ENCODE peak calls at places on chromosome 22, in five cellular contexts. One of them, this sample, is unnamed.
A peak's percentile ranks its signal among the peaks of the same experiment; 100 is the strongest.

GRCh38 chr22:30459206-30460052 is 12.4 kb downstream of the SEC14L3 start:
- DNase-seq in tibial artery: no peak
- DNase-seq in cardiac muscle cell: peak; percentile 44
- DNase-seq in A549: no peak
- DNase-seq in CD8-positive, alpha-beta T cell: no peak
- DNase-seq in this sample: no peak

GRCh38 chr22:23070418-23071162 is at the start of gene GNAZ:
- DNase-seq in tibial artery: peak; percentile 65
- DNase-seq in cardiac muscle cell: no peak
- DNase-seq in A549: no peak
- DNase-seq in CD8-positive, alpha-beta T cell: peak; percentile 14
- DNase-seq in this sample: peak; percentile 10

GRCh38 chr22:24005201-24005600 is at the start of gene GSTT4:
- DNase-seq in tibial artery: peak; percentile 87
- DNase-seq in cardiac muscle cell: peak; percentile 61
- DNase-seq in A549: no peak
- DNase-seq in CD8-positive, alpha-beta T cell: no peak
- DNase-seq in this sample: no peak

GRCh38 chr22:27620367-27621154 is 181.0 kb downstream of the MN1 start:
- DNase-seq in tibial artery: no peak
- DNase-seq in cardiac muscle cell: no peak
- DNase-seq in A549: no peak
- DNase-seq in CD8-positive, alpha-beta T cell: no peak
- DNase-seq in this sample: no peak

GRCh38 chr22:24803064-24803542 is 2.9 kb upstream of the SGSM1 start:
- DNase-seq in tibial artery: no peak
- DNase-seq in cardiac muscle cell: peak; percentile 42
- DNase-seq in A549: peak; percentile 61
- DNase-seq in CD8-positive, alpha-beta T cell: peak; percentile 66
- DNase-seq in this sample: peak; percentile 32

GRCh38 chr22:45859231-45860161 is 117.5 kb downstream of the WNT7B start:
- DNase-seq in tibial artery: peak; percentile 34
- DNase-seq in cardiac muscle cell: no peak
- DNase-seq in A549: peak; percentile 77
- DNase-seq in CD8-positive, alpha-beta T cell: no peak
- DNase-seq in this sample: no peak

GRCh38 chr22:41352058-41352457 is 29.7 kb upstream of the TEF start:
- DNase-seq in tibial artery: no peak
- DNase-seq in cardiac muscle cell: peak; percentile 43
- DNase-seq in A549: peak; percentile 38
- DNase-seq in CD8-positive, alpha-beta T cell: no peak
- DNase-seq in this sample: no peak

GRCh38 chr22:35312198-35313059 is 12.7 kb downstream of the TOM1 start:
- DNase-seq in tibial artery: peak; percentile 53
- DNase-seq in cardiac muscle cell: no peak
- DNase-seq in A549: no peak
- DNase-seq in CD8-positive, alpha-beta T cell: no peak
- DNase-seq in this sample: no peak

GRCh38 chr22:23789121-23789520 is 2.4 kb downstream of the SMARCB1 start:
- DNase-seq in tibial artery: no peak
- DNase-seq in cardiac muscle cell: no peak
- DNase-seq in A549: no peak
- DNase-seq in CD8-positive, alpha-beta T cell: no peak
- DNase-seq in this sample: no peak

GRCh38 chr22:50173221-50173982 is 2.9 kb downstream of the PANX2 start:
- DNase-seq in tibial artery: no peak
- DNase-seq in cardiac muscle cell: no peak
- DNase-seq in A549: no peak
- DNase-seq in CD8-positive, alpha-beta T cell: no peak
- DNase-seq in this sample: no peak

GRCh38 chr22:43501951-43502874 is 90.4 kb downstream of the MPPED1 start:
- DNase-seq in tibial artery: no peak
- DNase-seq in cardiac muscle cell: no peak
- DNase-seq in A549: no peak
- DNase-seq in CD8-positive, alpha-beta T cell: no peak
- DNase-seq in this sample: no peak

GRCh38 chr22:20646906-20647305 is 127.0 kb upstream of the SERPIND1 start:
- DNase-seq in tibial artery: no peak
- DNase-seq in cardiac muscle cell: no peak
- DNase-seq in A549: no peak
- DNase-seq in CD8-positive, alpha-beta T cell: no peak
- DNase-seq in this sample: no peak
- H3K4me1 ChIP-seq in tibial artery: no peaks in the 10 kb centered on the region
- H3K4me1 ChIP-seq in cardiac muscle cell: no peaks in the 10 kb centered on the region
- H3K4me1 ChIP-seq in A549: no peaks in the 10 kb centered on the region
- H3K4me1 ChIP-seq in CD8-positive, alpha-beta T cell: no peaks in the 10 kb centered on the region
- H3K4me1 ChIP-seq in this sample: no peaks in the 10 kb centered on the region

GRCh38 chr22:17772963-17773605 is 1.2 kb downstream of the BID start:
- DNase-seq in tibial artery: no peak
- DNase-seq in cardiac muscle cell: peak; percentile 37
- DNase-seq in A549: no peak
- DNase-seq in CD8-positive, alpha-beta T cell: no peak
- DNase-seq in this sample: no peak

GRCh38 chr22:17774206-17774927 is at the start of gene BID:
- DNase-seq in tibial artery: no peak
- DNase-seq in cardiac muscle cell: peak; percentile 25
- DNase-seq in A549: no peak
- DNase-seq in CD8-positive, alpha-beta T cell: peak; percentile 44
- DNase-seq in this sample: peak; percentile 52

GRCh38 chr22:17770180-17771077 is 3.8 kb downstream of the BID start:
- DNase-seq in tibial artery: no peak
- DNase-seq in cardiac muscle cell: no peak
- DNase-seq in A549: no peak
- DNase-seq in CD8-positive, alpha-beta T cell: no peak
- DNase-seq in this sample: no peak

GRCh38 chr22:17773606-17774205 is 563 bp downstream of the BID start:
- DNase-seq in tibial artery: no peak
- DNase-seq in cardiac muscle cell: peak; percentile 29
- DNase-seq in A549: peak; percentile 33
- DNase-seq in CD8-positive, alpha-beta T cell: peak; percentile 70
- DNase-seq in this sample: peak; percentile 77

GRCh38 chr22:17772249-17772962 is 1.9 kb downstream of the BID start:
- DNase-seq in tibial artery: no peak
- DNase-seq in cardiac muscle cell: no peak
- DNase-seq in A549: no peak
- DNase-seq in CD8-positive, alpha-beta T cell: no peak
- DNase-seq in this sample: no peak
- H3K4me1 ChIP-seq in tibial artery: peaks cover 16% of the 10 kb centered on the region
- H3K4me1 ChIP-seq in cardiac muscle cell: peaks cover 5% of the 10 kb centered on the region
- H3K4me1 ChIP-seq in A549: peaks cover 17% of the 10 kb centered on the region
- H3K4me1 ChIP-seq in CD8-positive, alpha-beta T cell: peaks cover 75% of the 10 kb centered on the region
- H3K4me1 ChIP-seq in this sample: peaks cover 70% of the 10 kb centered on the region

GRCh38 chr22:28783786-28784671 is 11.5 kb downstream of the CCDC117 start:
- DNase-seq in tibial artery: no peak
- DNase-seq in cardiac muscle cell: no peak
- DNase-seq in A549: no peak
- DNase-seq in CD8-positive, alpha-beta T cell: no peak
- DNase-seq in this sample: no peak
- H3K4me1 ChIP-seq in tibial artery: no peaks in the 10 kb centered on the region
- H3K4me1 ChIP-seq in cardiac muscle cell: peaks cover 8% of the 10 kb centered on the region
- H3K4me1 ChIP-seq in A549: peaks cover 21% of the 10 kb centered on the region
- H3K4me1 ChIP-seq in CD8-positive, alpha-beta T cell: peaks cover 6% of the 10 kb centered on the region
- H3K4me1 ChIP-seq in this sample: peaks cover 11% of the 10 kb centered on the region

GRCh38 chr22:19994851-19995610 is 21.6 kb downstream of the ARVCF start:
- DNase-seq in tibial artery: no peak
- DNase-seq in cardiac muscle cell: no peak
- DNase-seq in A549: no peak
- DNase-seq in CD8-positive, alpha-beta T cell: no peak
- DNase-seq in this sample: no peak
- H3K4me1 ChIP-seq in tibial artery: peaks cover 92% of the 10 kb centered on the region
- H3K4me1 ChIP-seq in cardiac muscle cell: peaks cover 22% of the 10 kb centered on the region
- H3K4me1 ChIP-seq in A549: no peaks in the 10 kb centered on the region
- H3K4me1 ChIP-seq in CD8-positive, alpha-beta T cell: no peaks in the 10 kb centered on the region
- H3K4me1 ChIP-seq in this sample: no peaks in the 10 kb centered on the region

GRCh38 chr22:37225481-37225880 is 13.2 kb upstream of the SSTR3 start:
- DNase-seq in tibial artery: no peak
- DNase-seq in cardiac muscle cell: no peak
- DNase-seq in A549: no peak
- DNase-seq in CD8-positive, alpha-beta T cell: no peak
- DNase-seq in this sample: no peak

GRCh38 chr22:37224757-37225420 is 12.6 kb upstream of the SSTR3 start:
- DNase-seq in tibial artery: no peak
- DNase-seq in cardiac muscle cell: no peak
- DNase-seq in A549: no peak
- DNase-seq in CD8-positive, alpha-beta T cell: no peak
- DNase-seq in this sample: no peak

GRCh38 chr22:37223965-37224551 is 11.8 kb upstream of the SSTR3 start:
- DNase-seq in tibial artery: no peak
- DNase-seq in cardiac muscle cell: no peak
- DNase-seq in A549: no peak
- DNase-seq in CD8-positive, alpha-beta T cell: no peak
- DNase-seq in this sample: no peak

GRCh38 chr22:37226514-37226913 is 14.2 kb upstream of the SSTR3 start:
- DNase-seq in tibial artery: no peak
- DNase-seq in cardiac muscle cell: no peak
- DNase-seq in A549: no peak
- DNase-seq in CD8-positive, alpha-beta T cell: no peak
- DNase-seq in this sample: no peak

DNA sequence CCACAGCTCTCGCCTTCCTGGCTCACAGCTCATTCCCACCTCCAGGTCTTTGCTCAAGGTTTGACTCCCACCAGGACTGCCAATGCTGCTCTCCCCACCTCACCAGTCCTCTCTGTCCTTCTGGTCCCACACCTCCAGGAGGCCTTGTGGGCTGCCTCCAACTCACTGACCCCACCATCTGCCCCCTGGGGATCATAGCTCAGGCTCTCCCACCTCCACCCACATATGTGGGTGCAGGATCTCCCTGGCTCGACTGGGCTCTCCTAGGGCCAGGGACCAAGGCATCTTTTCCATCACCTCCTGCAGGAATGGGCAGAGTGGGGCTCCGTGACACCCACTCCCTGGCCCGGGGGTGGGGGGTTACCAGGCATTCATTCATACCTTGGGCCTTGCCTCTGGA is 13.8 kb upstream of the SSTR3 start:
- DNase-seq in tibial artery: no peak
- DNase-seq in cardiac muscle cell: no peak
- DNase-seq in A549: no peak
- DNase-seq in CD8-positive, alpha-beta T cell: no peak
- DNase-seq in this sample: no peak
- H3K4me1 ChIP-seq in tibial artery: no peaks in the 10 kb centered on the region
- H3K4me1 ChIP-seq in cardiac muscle cell: no peaks in the 10 kb centered on the region
- H3K4me1 ChIP-seq in A549: peaks cover 26% of the 10 kb centered on the region
- H3K4me1 ChIP-seq in CD8-positive, alpha-beta T cell: peaks cover 93% of the 10 kb centered on the region
- H3K4me1 ChIP-seq in this sample: peaks cover 96% of the 10 kb centered on the region

GRCh38 chr22:26483043-26483438 is 542 bp downstream of the HPS4 start:
- DNase-seq in tibial artery: no peak
- DNase-seq in cardiac muscle cell: no peak
- DNase-seq in A549: no peak
- DNase-seq in CD8-positive, alpha-beta T cell: no peak
- DNase-seq in this sample: no peak

GRCh38 chr22:26483439-26484359 is at the start of the genes HPS4 and SRRD:
- DNase-seq in tibial artery: peak; percentile 93
- DNase-seq in cardiac muscle cell: peak; percentile 94
- DNase-seq in A549: peak; percentile 62
- DNase-seq in CD8-positive, alpha-beta T cell: peak; percentile 94
- DNase-seq in this sample: peak; percentile 94

GRCh38 chr22:26481694-26482093 is 1.9 kb downstream of the HPS4 start:
- DNase-seq in tibial artery: no peak
- DNase-seq in cardiac muscle cell: no peak
- DNase-seq in A549: no peak
- DNase-seq in CD8-positive, alpha-beta T cell: no peak
- DNase-seq in this sample: no peak

GRCh38 chr22:26481112-26481693 is 2.4 kb downstream of the HPS4 start:
- DNase-seq in tibial artery: peak; percentile 16
- DNase-seq in cardiac muscle cell: no peak
- DNase-seq in A549: no peak
- DNase-seq in CD8-positive, alpha-beta T cell: no peak
- DNase-seq in this sample: no peak

GRCh38 chr22:26482171-26482570 is 1.4 kb downstream of the HPS4 start:
- DNase-seq in tibial artery: no peak
- DNase-seq in cardiac muscle cell: no peak
- DNase-seq in A549: no peak
- DNase-seq in CD8-positive, alpha-beta T cell: no peak
- DNase-seq in this sample: no peak
- H3K4me1 ChIP-seq in tibial artery: peaks cover 52% of the 10 kb centered on the region
- H3K4me1 ChIP-seq in cardiac muscle cell: peaks cover 17% of the 10 kb centered on the region
- H3K4me1 ChIP-seq in A549: peaks cover 17% of the 10 kb centered on the region
- H3K4me1 ChIP-seq in CD8-positive, alpha-beta T cell: peaks cover 54% of the 10 kb centered on the region
- H3K4me1 ChIP-seq in this sample: peaks cover 72% of the 10 kb centered on the region

GRCh38 chr22:33324228-33324627 is 266.0 kb upstream of the SYN3 start:
- DNase-seq in tibial artery: no peak
- DNase-seq in cardiac muscle cell: no peak
- DNase-seq in A549: no peak
- DNase-seq in CD8-positive, alpha-beta T cell: no peak
- DNase-seq in this sample: no peak
- H3K4me1 ChIP-seq in tibial artery: no peaks in the 10 kb centered on the region
- H3K4me1 ChIP-seq in cardiac muscle cell: peaks cover 28% of the 10 kb centered on the region
- H3K4me1 ChIP-seq in A549: peaks cover 14% of the 10 kb centered on the region
- H3K4me1 ChIP-seq in CD8-positive, alpha-beta T cell: no peaks in the 10 kb centered on the region
- H3K4me1 ChIP-seq in this sample: no peaks in the 10 kb centered on the region

GRCh38 chr22:38302906-38303305 is 14.3 kb downstream of the CSNK1E start:
- DNase-seq in tibial artery: no peak
- DNase-seq in cardiac muscle cell: no peak
- DNase-seq in A549: no peak
- DNase-seq in CD8-positive, alpha-beta T cell: no peak
- DNase-seq in this sample: no peak
- H3K4me1 ChIP-seq in tibial artery: peaks cover 55% of the 10 kb centered on the region
- H3K4me1 ChIP-seq in cardiac muscle cell: peaks cover 4% of the 10 kb centered on the region
- H3K4me1 ChIP-seq in A549: peaks cover 24% of the 10 kb centered on the region
- H3K4me1 ChIP-seq in CD8-positive, alpha-beta T cell: peaks cover 5% of the 10 kb centered on the region
- H3K4me1 ChIP-seq in this sample: peaks cover 19% of the 10 kb centered on the region